ENCODE peak calls at places on chromosomes 13 and 19, in ten cellular contexts. W is WERI-Rb-1; J is heart left ventricle; F is hepatocyte; S is tibial artery; E is CD4-positive, alpha-beta T cell; B is GM23338; G is RWPE1; T is transverse colon; I is aorta. K is an unnamed sample.

GRCh38 chr13:114148521-114148855 is 16.1 kb upstream of the RASA3 start:
- DNase-seq in W (no peak), J (no peak), F (no peak), S (no peak), E (peak), B (no peak), G (no peak), T (peak), I (peak), K (no peak)

GRCh38 chr19:45508931-45509691 is 1.8 kb downstream of the VASP start:
- DNase-seq in W (peak), J (peak), F (peak), S (peak), E (no peak), B (peak), G (peak), T (peak), I (peak), K (no peak)

GRCh38 chr13:82248713-82249112 is 1633.6 kb downstream of the SLITRK1 start:
- DNase-seq in W (no peak), J (no peak), F (no peak), S (no peak), E (no peak), B (no peak), G (no peak), T (no peak), I (no peak), K (no peak)

GRCh38 chr13:86601351-86601750 is 802.1 kb upstream of the SLITRK6 start:
- DNase-seq in W (no peak), J (no peak), F (no peak), S (no peak), E (no peak), B (no peak), G (no peak), T (no peak), I (no peak), K (no peak)

GRCh38 chr13:98842858-98843481 is 90.5 kb upstream of the SLC15A1 start:
- DNase-seq in W (peak), J (peak), F (peak), S (peak), E (peak), B (peak), G (peak), T (peak), I (peak), K (peak)

GRCh38 chr19:57867868-57868492 is 18.3 kb downstream of the ZNF587 start:
- DNase-seq in W (no peak), J (no peak), F (no peak), S (no peak), E (no peak), B (no peak), G (no peak), T (no peak), I (no peak), K (no peak)

GRCh38 chr13:51848674-51849073 is 3.7 kb upstream of the TMEM272 start:
- DNase-seq in W (no peak), J (no peak), F (no peak), S (no peak), E (no peak), B (no peak), G (no peak), T (no peak), I (no peak), K (no peak)

GRCh38 chr13:99982021-99982740 is 597 bp downstream of the ZIC2 start:
- DNase-seq in W (peak), J (no peak), F (peak), S (no peak), E (no peak), B (peak), G (no peak), T (no peak), I (peak), K (no peak)

GRCh38 chr13:59360108-59360507 is 803.6 kb downstream of the DIAPH3 start:
- DNase-seq in W (no peak), J (no peak), F (no peak), S (no peak), E (no peak), B (peak), G (no peak), T (no peak), I (peak), K (no peak)

GRCh38 chr13:111115051-111115840 is at the start of gene ARHGEF7:
- DNase-seq in W (no peak), J (no peak), F (peak), S (peak), E (no peak), B (peak), G (no peak), T (no peak), I (no peak), K (no peak)

GRCh38 chr13:93963266-93964131 is 516.0 kb downstream of the DCT start:
- DNase-seq in W (no peak), J (no peak), F (peak), S (no peak), E (no peak), B (no peak), G (no peak), T (no peak), I (no peak), K (no peak)

GRCh38 chr13:93965587-93965986 is 513.9 kb downstream of the DCT start:
- DNase-seq in W (no peak), J (no peak), F (no peak), S (no peak), E (no peak), B (no peak), G (no peak), T (no peak), I (no peak), K (no peak)

GRCh38 chr13:93967286-93967685 is 512.2 kb downstream of the DCT start:
- DNase-seq in W (no peak), J (no peak), F (no peak), S (no peak), E (no peak), B (no peak), G (no peak), T (no peak), I (no peak), K (no peak)

DNA sequence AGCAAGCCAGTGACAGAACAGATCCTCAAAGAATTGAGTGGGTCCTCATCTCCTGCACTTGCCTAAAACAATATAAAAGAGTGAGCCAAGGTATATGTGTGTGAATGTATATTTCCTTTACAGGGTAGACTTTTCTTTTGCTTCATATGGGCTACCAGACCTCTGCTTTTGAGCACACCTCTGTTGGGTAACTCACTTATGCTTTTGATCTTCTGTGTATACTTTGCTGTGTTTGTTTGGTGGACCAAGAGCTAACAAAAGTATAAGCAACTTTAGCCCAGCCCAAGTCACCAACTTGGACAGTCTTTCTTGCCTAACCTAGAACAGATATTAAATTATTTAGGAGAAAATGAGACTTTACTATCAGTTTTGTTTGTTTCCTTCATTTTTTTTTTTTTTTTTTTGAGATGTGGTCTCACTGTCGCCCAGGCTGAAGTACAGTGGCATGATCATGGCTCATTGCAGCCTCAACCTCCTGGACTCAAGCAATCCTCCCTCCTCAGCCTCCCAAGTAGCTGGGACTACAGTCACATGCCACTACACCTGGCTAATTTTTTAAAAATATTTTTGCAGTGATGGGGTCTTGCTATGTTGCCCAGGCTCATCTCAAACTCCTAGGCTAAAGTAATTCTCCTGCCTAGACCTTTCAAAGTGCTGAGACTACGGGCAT is 513.1 kb downstream of the DCT start:
- DNase-seq in W (no peak), J (no peak), F (no peak), S (no peak), E (no peak), B (no peak), G (no peak), T (no peak), I (no peak), K (no peak)
- H3K27ac ChIP-seq in W (no peak), J (no peak), F (no peak), S (no peak), E (no peak), B (no peak), G (no peak), T (no peak), I (no peak), K (no peak)

GRCh38 chr13:46173656-46174055 is 8.3 kb downstream of the LCP1 start:
- DNase-seq in W (no peak), J (no peak), F (no peak), S (no peak), E (no peak), B (no peak), G (no peak), T (no peak), I (no peak), K (no peak)

GRCh38 chr13:46171739-46172138 is 10.2 kb downstream of the LCP1 start:
- DNase-seq in W (no peak), J (no peak), F (no peak), S (no peak), E (no peak), B (no peak), G (no peak), T (no peak), I (no peak), K (no peak)

GRCh38 chr13:46171223-46171622 is 10.8 kb downstream of the LCP1 start:
- DNase-seq in W (no peak), J (no peak), F (no peak), S (no peak), E (no peak), B (no peak), G (no peak), T (no peak), I (no peak), K (no peak)

GRCh38 chr13:46170687-46171086 is 11.3 kb downstream of the LCP1 start:
- DNase-seq in W (no peak), J (no peak), F (no peak), S (no peak), E (no peak), B (peak), G (no peak), T (no peak), I (no peak), K (no peak)

GRCh38 chr13:46172531-46172991 is 9.4 kb downstream of the LCP1 start:
- DNase-seq in W (no peak), J (no peak), F (no peak), S (no peak), E (peak), B (no peak), G (no peak), T (peak), I (no peak), K (no peak)
- H3K27ac ChIP-seq in W (no peak), J (no peak), F (no peak), S (no peak), E (peak), B (no peak), G (no peak), T (peak), I (no peak), K (no peak)

DNA sequence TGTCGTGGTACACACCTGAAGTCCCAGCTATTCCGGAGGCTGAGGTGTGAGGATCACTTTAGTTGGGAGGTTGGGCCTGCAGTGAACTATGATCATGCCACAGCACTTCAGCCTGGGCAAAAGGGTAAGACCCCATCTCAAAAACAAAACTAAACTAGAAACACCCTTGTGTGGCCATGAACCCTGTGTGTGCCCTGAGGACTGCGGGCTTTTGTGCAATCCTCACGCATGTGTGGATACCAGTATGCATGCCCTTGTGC is 1.1 kb upstream of the EGLN2 start:
- DNase-seq in W (no peak), J (no peak), F (no peak), S (no peak), E (no peak), B (no peak), G (no peak), T (no peak), I (no peak), K (no peak)
- H3K27ac ChIP-seq in W (peak), J (peak), F (peak), S (peak), E (peak), B (peak), G (peak), T (peak), I (peak), K (peak)

GRCh38 chr19:10961073-10961762 is 388 bp downstream of the SMARCA4 start:
- DNase-seq in W (peak), J (peak), F (no peak), S (no peak), E (no peak), B (peak), G (peak), T (peak), I (peak), K (peak)
- H3K27ac ChIP-seq in W (peak), J (peak), F (peak), S (peak), E (peak), B (peak), G (peak), T (peak), I (no peak), K (peak)

DNA sequence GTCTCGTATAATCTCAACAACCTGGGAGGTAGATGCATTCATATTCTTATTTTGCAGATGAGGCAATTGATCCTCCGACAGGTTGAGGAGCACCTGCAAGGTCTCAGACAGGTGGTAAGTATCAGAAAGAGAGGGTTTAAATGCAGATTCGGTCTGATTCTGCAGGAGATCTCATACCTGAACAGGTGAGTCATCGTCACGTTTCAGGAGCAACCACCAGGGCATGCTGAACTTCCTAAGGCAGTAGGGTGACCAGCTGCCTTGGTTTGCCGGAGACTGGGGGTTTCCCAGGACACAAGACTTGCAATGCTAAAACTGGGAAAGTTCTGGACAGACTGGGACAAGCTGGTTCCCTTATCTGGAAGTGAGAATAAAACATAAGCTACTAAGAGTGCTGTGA is 68.8 kb upstream of the TSHZ3 start:
- DNase-seq in W (no peak), J (no peak), F (peak), S (no peak), E (no peak), B (peak), G (peak), T (no peak), I (no peak), K (no peak)
- H3K27ac ChIP-seq in W (no peak), J (no peak), F (no peak), S (no peak), E (no peak), B (peak), G (no peak), T (no peak), I (no peak), K (no peak)

DNA sequence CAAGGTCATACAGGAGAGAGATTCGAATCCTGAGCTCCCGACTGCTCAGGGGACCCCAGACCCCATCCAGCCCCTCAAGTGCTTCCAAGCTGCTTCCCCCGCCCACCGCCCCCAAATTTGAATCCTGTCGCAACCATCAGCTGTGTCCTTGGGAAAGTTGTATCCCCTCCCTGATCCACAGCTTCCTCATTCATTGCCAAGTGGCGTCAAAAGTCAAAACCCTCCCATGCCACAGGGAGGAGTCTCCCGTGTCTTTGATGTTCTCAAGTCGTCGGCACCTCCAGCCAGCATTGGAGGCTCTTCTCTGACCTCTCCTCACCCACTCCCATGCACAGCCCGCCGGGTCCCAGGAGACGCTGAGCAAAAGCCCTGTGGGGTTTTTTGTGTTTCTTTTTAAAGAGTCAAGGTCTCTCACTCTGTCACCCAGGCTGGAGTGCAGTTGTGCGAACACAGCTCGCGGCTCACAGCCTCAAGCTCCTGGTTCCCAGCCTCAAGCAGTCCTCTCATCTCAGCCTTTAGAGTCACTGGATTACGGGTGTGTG is 2.8 kb upstream of the IFI30 start:
- DNase-seq in W (no peak), J (no peak), F (no peak), S (peak), E (no peak), B (no peak), G (no peak), T (peak), I (peak), K (no peak)
- H3K27ac ChIP-seq in W (no peak), J (peak), F (no peak), S (no peak), E (no peak), B (no peak), G (peak), T (peak), I (no peak), K (peak)

DNA sequence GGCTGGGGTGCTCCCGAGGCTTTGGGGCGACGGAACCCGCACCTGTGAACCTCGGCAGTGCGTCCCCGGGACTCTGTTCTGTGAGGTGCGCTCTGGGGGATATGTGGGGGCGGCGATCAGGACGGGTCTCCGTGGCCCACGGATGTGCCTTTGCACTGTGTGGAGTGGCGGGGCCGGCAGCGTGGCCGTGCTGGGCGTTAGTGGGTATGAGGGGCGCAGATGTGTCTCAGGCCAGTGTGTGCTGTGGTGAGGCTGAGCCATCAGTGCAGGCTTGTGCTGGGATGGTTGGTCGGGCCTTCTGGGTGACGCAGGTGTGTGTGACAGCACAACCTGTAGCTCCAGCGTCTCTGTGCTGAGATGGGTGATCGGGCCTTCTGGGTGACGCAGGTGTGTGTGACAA is 16.9 kb downstream of the ZNF331 start:
- DNase-seq in W (no peak), J (no peak), F (no peak), S (no peak), E (no peak), B (no peak), G (no peak), T (no peak), I (no peak), K (no peak)
- H3K27ac ChIP-seq in W (peak), J (peak), F (no peak), S (peak), E (peak), B (no peak), G (peak), T (peak), I (no peak), K (peak)

GRCh38 chr19:789473-790052 is 7.7 kb upstream of the PTBP1 start:
- DNase-seq in W (peak), J (peak), F (no peak), S (no peak), E (no peak), B (peak), G (no peak), T (no peak), I (peak), K (no peak)
- H3K27ac ChIP-seq in W (peak), J (peak), F (peak), S (no peak), E (no peak), B (peak), G (peak), T (peak), I (no peak), K (no peak)

DNA sequence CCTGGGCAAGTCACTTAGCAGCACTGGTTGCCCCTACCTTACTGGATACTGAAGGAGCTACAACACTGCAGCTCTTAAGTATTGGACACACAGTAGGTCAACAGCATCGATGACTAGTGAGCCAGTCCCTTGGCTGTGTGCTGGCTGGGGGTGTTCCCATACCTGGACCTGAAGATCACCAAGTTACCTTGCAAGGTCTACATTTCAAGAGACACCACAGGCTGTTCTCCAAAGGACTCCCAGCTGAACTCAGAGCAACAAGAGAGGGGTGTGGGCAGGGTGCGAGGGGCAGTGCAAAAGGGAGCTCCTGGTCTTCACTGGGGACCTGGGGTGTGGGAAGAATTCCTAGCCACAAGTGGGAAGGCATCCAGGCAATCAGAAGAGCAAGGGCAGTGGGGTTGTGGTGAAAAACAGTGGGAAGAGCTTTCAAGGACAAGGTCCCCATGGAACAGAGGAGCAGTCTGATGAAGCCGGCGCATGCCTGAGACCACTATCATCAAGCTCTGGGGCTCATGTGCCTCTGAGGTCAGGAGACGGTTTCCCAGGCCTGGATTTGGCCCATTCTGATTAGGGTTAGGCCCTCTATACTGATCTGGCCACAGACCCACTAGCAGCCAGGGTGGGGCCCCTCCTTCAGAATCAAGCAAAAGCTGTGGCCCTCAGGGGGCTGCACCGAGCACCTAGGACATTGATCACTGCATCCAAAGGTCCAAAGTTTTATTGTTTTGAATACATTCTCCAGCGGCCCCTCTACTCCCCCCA is 4.6 kb upstream of the GSK3A start:
- DNase-seq in W (no peak), J (no peak), F (no peak), S (no peak), E (no peak), B (no peak), G (no peak), T (no peak), I (no peak), K (no peak)
- H3K27ac ChIP-seq in W (peak), J (peak), F (peak), S (peak), E (no peak), B (peak), G (peak), T (peak), I (no peak), K (peak)

GRCh38 chr19:43606569-43607229 is 5.2 kb upstream of the SRRM5 start:
- DNase-seq in W (no peak), J (no peak), F (no peak), S (no peak), E (no peak), B (no peak), G (peak), T (no peak), I (no peak), K (no peak)
- H3K27ac ChIP-seq in W (no peak), J (no peak), F (no peak), S (no peak), E (no peak), B (no peak), G (peak), T (no peak), I (no peak), K (peak)